ENCODE peak calls at places on chromosomes 1 and 21, in five cellular contexts. K is K562, U is A549, A is H1, L is HepG2. N is an unnamed sample. For H3K9me3, the result is how much of the 10 kb centered on the place peaks cover.

GRCh38 chr1:90557706-90558105 is 159.4 kb downstream of the BARHL2 start:
- DNase-seq in A (no peak), U (no peak), K (no peak), L (no peak), N (no peak)

GRCh38 chr1:215287362-215287761 is 204.8 kb downstream of the KCNK2 start:
- DNase-seq in A (no peak), K (no peak), U (no peak), L (no peak), N (no peak)

GRCh38 chr1:218209351-218209861 is 75.7 kb upstream of the RRP15 start:
- DNase-seq in K (no peak), U (peak), A (no peak), L (no peak), N (no peak)

GRCh38 chr1:33008051-33008914 is 28.4 kb downstream of the AK2 start:
- DNase-seq in K (no peak), L (no peak), A (no peak), U (no peak), N (no peak)

GRCh38 chr1:91406773-91407389 is 2.2 kb upstream of the HFM1 start:
- DNase-seq in A (no peak), K (peak), L (peak), U (no peak), N (no peak)

GRCh38 chr1:202205523-202206190 is 12.1 kb downstream of the LGR6 start:
- DNase-seq in K (no peak), A (no peak), U (no peak), L (no peak), N (no peak)

GRCh38 chr1:18951818-18952391 is 4.6 kb downstream of the IFFO2 start:
- DNase-seq in L (no peak), U (no peak), A (no peak), K (no peak), N (peak)

GRCh38 chr1:25610822-25611630 is 5.6 kb upstream of the MAN1C1 start:
- DNase-seq in L (no peak), K (peak), A (no peak), U (no peak), N (no peak)

GRCh38 chr1:100583827-100584226 is 45.9 kb downstream of the GPR88 start:
- DNase-seq in L (no peak), U (no peak), K (no peak), A (no peak), N (no peak)

GRCh38 chr1:207826557-207827487 is 75.0 kb downstream of the CD46 start:
- DNase-seq in U (peak), L (peak), A (no peak), K (no peak), N (no peak)

GRCh38 chr1:110490791-110491451 is 28.1 kb downstream of the KCNA10 start:
- DNase-seq in K (no peak), U (no peak), A (no peak), L (no peak), N (no peak)

GRCh38 chr1:206544562-206545257 is 37.4 kb downstream of the RASSF5 start:
- DNase-seq in L (peak), U (peak), A (peak), K (peak), N (no peak)

GRCh38 chr1:10292188-10292587 is 81.8 kb downstream of the KIF1B start:
- DNase-seq in A (no peak), L (no peak), K (no peak), U (no peak), N (no peak)

GRCh38 chr1:179105393-179105792 is 23.5 kb downstream of the TOR3A start:
- DNase-seq in U (peak), L (peak), A (no peak), K (peak), N (no peak)

GRCh38 chr1:213041443-213041842 is 9.6 kb upstream of the RPS6KC1 start:
- DNase-seq in L (no peak), K (no peak), U (no peak), A (no peak), N (no peak)

GRCh38 chr1:223887724-223888428 is 42.1 kb upstream of the TP53BP2 start:
- DNase-seq in L (no peak), K (no peak), U (peak), A (no peak), N (no peak)

GRCh38 chr1:214830956-214831355 is 228.0 kb downstream of the CENPF start:
- DNase-seq in A (no peak), K (no peak), L (no peak), U (no peak), N (no peak)

GRCh38 chr1:54002544-54003248 is 15.3 kb downstream of the LDLRAD1 start:
- DNase-seq in K (no peak), L (no peak), A (no peak), U (no peak), N (no peak)

GRCh38 chr21:29320021-29320420 is 21.3 kb downstream of the BACH1 start:
- DNase-seq in L (no peak), U (no peak), K (no peak), A (no peak), N (no peak)

GRCh38 chr1:212856755-212857154 is 1.3 kb upstream of the FLVCR1 start:
- DNase-seq in U (no peak), K (no peak), A (no peak), L (no peak), N (no peak)

GRCh38 chr1:109739738-109740614 is 862 bp downstream of the GSTM3 start:
- DNase-seq in L (peak), U (peak), A (no peak), K (peak), N (no peak)

GRCh38 chr1:179083031-179083345 is 1.1 kb downstream of the TOR3A start:
- DNase-seq in K (no peak), U (no peak), A (no peak), L (no peak), N (no peak)

GRCh38 chr1:180192172-180192571 is 37.5 kb downstream of the QSOX1 start:
- DNase-seq in K (no peak), L (no peak), U (no peak), A (no peak), N (no peak)

GRCh38 chr1:93722081-93723031 is 40.7 kb upstream of the BCAR3 start:
- DNase-seq in U (no peak), A (no peak), K (no peak), L (no peak), N (no peak)

GRCh38 chr1:206782448-206782847 is 10.2 kb upstream of the IL10 start:
- DNase-seq in K (no peak), L (no peak), A (no peak), U (no peak), N (no peak)

GRCh38 chr1:94935476-94935875 is 8.6 kb upstream of the CNN3 start:
- DNase-seq in L (no peak), U (no peak), A (no peak), K (no peak), N (no peak)

GRCh38 chr21:45294509-45295291 is 7.0 kb upstream of the POFUT2 start:
- DNase-seq in L (no peak), A (no peak), U (no peak), K (no peak), N (no peak)

GRCh38 chr1:206035027-206035426 is 11.3 kb upstream of the CTSE start:
- DNase-seq in L (no peak), K (no peak), A (no peak), U (no peak), N (no peak)

GRCh38 chr1:227758366-227758765 is 23.1 kb downstream of the SNAP47 start:
- DNase-seq in U (no peak), L (no peak), A (no peak), K (no peak), N (peak)

GRCh38 chr1:205656236-205656635 is 24.1 kb downstream of the SLC45A3 start:
- DNase-seq in U (no peak), L (no peak), A (no peak), K (no peak), N (no peak)

GRCh38 chr1:231550448-231550781 is 21.9 kb downstream of the TSNAX start:
- DNase-seq in L (peak), K (peak), A (no peak), U (peak), N (no peak)

GRCh38 chr1:223076382-223076781 is 66.7 kb downstream of the TLR5 start:
- DNase-seq in U (no peak), L (no peak), A (no peak), K (no peak), N (no peak)

GRCh38 chr1:19163261-19163660 is 46.8 kb downstream of the UBR4 start:
- DNase-seq in K (no peak), U (no peak), L (no peak), A (no peak), N (no peak)

GRCh38 chr1:15110128-15110866 is 43.2 kb upstream of the TMEM51 start:
- DNase-seq in L (peak), A (no peak), U (no peak), K (no peak), N (no peak)
- TF ChIP-seq KDM1A in L (no peak), A (no peak), U (no peak), K (no peak), N (no peak)

GRCh38 chr1:107789817-107790609 is 175.0 kb downstream of the VAV3 start:
- DNase-seq in K (no peak), L (no peak), U (no peak), A (no peak), N (no peak)
- H3K9me3 ChIP-seq in K (under half), L (under half), U (under half), A (under half), N (under half)

GRCh38 chr1:30028283-30028682 is 695.1 kb downstream of the MATN1 start:
- DNase-seq in K (no peak), U (no peak), A (no peak), L (no peak), N (no peak)
- TF ChIP-seq KDM1A in K (no peak), U (no peak), A (no peak), L (no peak), N (no peak)

DNA sequence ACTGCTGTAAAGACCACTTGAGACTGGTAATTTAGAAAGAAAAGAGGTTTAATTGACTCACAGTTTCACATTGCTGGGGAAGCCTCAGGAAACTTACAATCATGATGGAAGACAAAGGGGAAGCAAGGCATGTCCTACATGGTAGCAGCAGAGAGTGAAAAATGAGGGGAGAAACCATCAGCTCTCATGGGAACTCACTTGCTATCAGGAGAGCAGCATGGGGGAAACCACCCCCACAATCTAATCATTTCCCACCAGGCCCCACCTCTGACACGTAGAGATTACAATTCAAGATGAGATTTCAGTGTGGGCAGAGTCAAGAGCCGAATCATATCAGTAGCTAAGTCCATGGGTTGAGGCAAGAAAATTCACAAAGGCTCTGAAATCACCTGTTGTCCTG is 23.8 kb upstream of the LYPD8 start:
- DNase-seq in L (no peak), K (no peak), A (no peak), U (no peak), N (no peak)
- H3K9me3 ChIP-seq in L (under half), K (under half), A (half or more), U (under half), N (under half)

DNA sequence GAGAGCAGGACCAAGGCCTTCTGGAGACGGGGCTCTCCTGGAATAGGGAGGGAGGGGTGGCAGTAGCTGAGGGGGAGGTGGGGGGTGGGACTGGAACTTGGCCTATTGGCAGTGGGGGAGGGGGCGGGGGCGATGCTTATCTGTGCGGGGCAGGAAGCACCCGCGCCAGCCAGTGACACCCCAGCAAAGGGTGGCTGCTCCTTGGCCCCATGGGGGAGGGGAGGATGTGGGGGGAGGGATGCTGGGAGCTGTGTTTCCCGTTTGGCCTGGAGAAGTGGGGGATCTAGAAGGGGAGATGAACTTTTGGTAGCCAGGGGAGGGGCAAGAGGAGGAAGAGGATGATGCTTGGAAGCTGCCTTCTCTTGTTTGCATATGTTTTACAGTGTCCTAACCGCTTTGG is 11.0 kb downstream of the ZBTB7B start:
- DNase-seq in L (no peak), K (peak), U (no peak), A (no peak), N (no peak)
- TF ChIP-seq KDM1A in L (no peak), K (peak), U (no peak), A (no peak), N (no peak)

GRCh38 chr21:38227401-38227800 is 29.4 kb upstream of the KCNJ15 start:
- DNase-seq in K (no peak), L (no peak), A (no peak), U (no peak), N (no peak)
- H3K9me3 ChIP-seq in K (under half), L (half or more), A (half or more), U (half or more), N (under half)

DNA sequence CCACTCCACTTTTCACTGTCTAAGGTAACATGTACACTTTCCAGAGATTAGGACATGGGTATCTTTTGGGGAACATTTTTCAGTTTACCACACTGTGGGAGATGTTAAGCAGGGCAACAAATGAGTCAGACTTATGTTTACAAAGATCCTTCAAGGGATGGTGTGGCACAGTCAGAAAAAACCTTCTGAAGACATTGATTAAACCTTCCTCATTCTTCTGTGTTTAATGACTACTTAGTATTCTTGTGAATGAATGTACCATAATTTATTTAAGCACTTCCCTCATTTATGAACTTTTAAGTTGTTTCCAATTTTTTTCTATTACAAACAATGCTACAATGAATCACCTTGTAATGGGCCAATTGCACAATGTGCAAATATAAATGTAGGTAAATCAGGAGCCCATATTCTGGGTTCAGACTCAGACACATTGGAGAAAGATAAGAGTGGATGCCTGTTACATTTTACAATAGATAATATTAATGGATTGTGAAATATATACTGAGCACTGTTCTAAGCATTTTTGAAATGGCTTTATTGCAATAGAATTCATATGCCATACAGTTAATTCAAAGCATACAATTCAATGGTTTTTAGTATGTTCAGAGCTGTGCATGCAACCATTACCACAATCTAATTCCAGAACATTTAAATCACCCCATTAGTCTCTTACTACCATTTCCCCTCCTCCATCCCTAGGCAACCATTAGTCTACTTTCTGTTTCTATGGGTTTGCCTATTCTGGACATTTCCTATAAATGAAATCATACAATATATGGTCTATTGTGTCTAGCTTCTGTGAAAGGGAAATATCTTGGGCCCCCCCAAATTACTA is 1.9 kb upstream of the SFT2D2 start:
- DNase-seq in L (no peak), K (no peak), A (no peak), U (no peak), N (no peak)
- TF ChIP-seq KDM1A in L (no peak), K (no peak), A (no peak), U (no peak), N (no peak)

GRCh38 chr1:4379451-4380175 is 274.8 kb upstream of the AJAP1 start:
- DNase-seq in U (no peak), L (no peak), K (no peak), A (no peak), N (no peak)
- H3K9me3 ChIP-seq in U (under half), L (under half), K (under half), A (half or more), N (under half)